ENCODE peak calls at places on chromosomes 11 and 22, in eight cellular contexts. I, N, V, Q, L, U, X and D are unnamed samples.

GRCh38 chr11:71490044-71490730 is 36.9 kb upstream of the KRTAP5-7 start:
- DNase-seq in X (no peak), V (no peak), I (peak; percentile 8), U (no peak), Q (no peak), N (no peak), L (peak; percentile 82), D (no peak)

GRCh38 chr11:117222991-117223740 is 8.7 kb downstream of the PCSK7 start:
- DNase-seq in I (peak; percentile 13), Q (no peak), U (no peak), N (no peak), V (no peak), L (peak; percentile 41), X (no peak), D (no peak)

GRCh38 chr11:64918056-64918455 is 1.0 kb upstream of the ATG2A start:
- DNase-seq in Q (no peak), U (no peak), V (no peak), N (no peak), I (no peak), L (no peak), X (peak; percentile 72), D (no peak)

GRCh38 chr22:45764051-45764450 is 92.4 kb downstream of the ATXN10 start:
- DNase-seq in Q (no peak), N (no peak), I (no peak), X (no peak), V (no peak), U (no peak), L (no peak), D (no peak)

GRCh38 chr22:49266561-49267519 is 560.8 kb downstream of the BRD1 start:
- DNase-seq in Q (no peak), X (no peak), N (no peak), I (no peak), U (no peak), L (peak; percentile 84), V (no peak), D (no peak)

GRCh38 chr11:9060700-9061111 is 30.7 kb downstream of the SCUBE2 start:
- DNase-seq in I (no peak), U (no peak), Q (peak; percentile 4), L (no peak), V (peak; percentile 40), X (peak; percentile 15), N (no peak), D (no peak)

GRCh38 chr11:122981388-122982264 is at the start of gene BSX:
- DNase-seq in L (peak; percentile 87), X (peak; percentile 64), N (peak; percentile 12), I (no peak), Q (no peak), U (peak; percentile 38), V (peak; percentile 50), D (no peak)

GRCh38 chr11:113802621-113803020 is 23.0 kb downstream of the CLDN25 start:
- DNase-seq in L (no peak), N (no peak), U (no peak), V (no peak), Q (no peak), X (no peak), I (no peak), D (no peak)

GRCh38 chr11:117089685-117090084 is 8.5 kb downstream of the SIK3 start:
- DNase-seq in L (no peak), N (no peak), V (no peak), X (no peak), I (no peak), U (no peak), Q (no peak), D (no peak)

GRCh38 chr22:40665312-40665711 is 14.0 kb upstream of the MCHR1 start:
- DNase-seq in N (peak; percentile 60), V (no peak), Q (no peak), I (peak; percentile 73), U (no peak), L (no peak), X (peak; percentile 93), D (peak; percentile 65)

GRCh38 chr11:1422981-1423380 is 33.2 kb downstream of the BRSK2 start:
- DNase-seq in X (no peak), N (no peak), U (no peak), L (no peak), I (no peak), Q (no peak), V (no peak), D (no peak)

GRCh38 chr11:124884340-124884739 is 13.3 kb downstream of the ROBO4 start:
- DNase-seq in V (no peak), X (no peak), U (no peak), Q (no peak), L (peak; percentile 55), I (no peak), N (no peak), D (no peak)

GRCh38 chr11:94776351-94777321 is 8.5 kb downstream of the AMOTL1 start:
- DNase-seq in X (peak; percentile 76), I (peak; percentile 37), N (no peak), L (no peak), V (no peak), U (no peak), Q (no peak), D (no peak)

GRCh38 chr11:119218141-119218878 is 12.2 kb downstream of the CBL start:
- DNase-seq in Q (no peak), X (peak; percentile 95), L (no peak), N (no peak), V (no peak), U (no peak), I (no peak), D (no peak)

GRCh38 chr11:406796-407650 is 7.8 kb downstream of the SIGIRR start:
- DNase-seq in V (peak; percentile 67), X (peak; percentile 90), I (peak; percentile 74), U (peak; percentile 86), Q (peak; percentile 84), L (no peak), N (peak; percentile 67), D (peak; percentile 79)

GRCh38 chr11:63866211-63866610 is 27.3 kb downstream of the MARK2 start:
- DNase-seq in U (peak; percentile 88), V (peak; percentile 55), Q (peak; percentile 55), I (no peak), X (peak; percentile 62), L (no peak), N (no peak), D (peak; percentile 73)

GRCh38 chr11:35419713-35420333 is 465 bp upstream of the SLC1A2 start:
- DNase-seq in I (no peak), Q (no peak), V (no peak), N (peak; percentile 80), L (no peak), U (no peak), X (no peak), D (no peak)

GRCh38 chr22:49081261-49081666 is 746.4 kb downstream of the BRD1 start:
- DNase-seq in Q (no peak), U (no peak), N (no peak), I (no peak), V (no peak), X (no peak), L (no peak), D (no peak)

GRCh38 chr11:67582026-67582425 is 1.6 kb upstream of the GSTP1 start:
- DNase-seq in U (no peak), V (no peak), X (no peak), Q (no peak), N (no peak), I (no peak), L (no peak), D (no peak)

GRCh38 chr22:39959640-39960447 is at the start of gene TMA7B:
- DNase-seq in N (peak; percentile 9), V (no peak), Q (peak; percentile 18), L (no peak), X (peak; percentile 77), I (no peak), U (no peak), D (no peak)

GRCh38 chr11:26330255-26330654 is 1.7 kb upstream of the ANO3 start:
- DNase-seq in L (no peak), I (no peak), V (no peak), X (no peak), N (no peak), Q (no peak), U (no peak), D (no peak)

GRCh38 chr11:79481795-79482194 is 41.0 kb upstream of the TENM4 start:
- DNase-seq in X (no peak), V (no peak), I (no peak), L (no peak), U (no peak), N (no peak), Q (no peak), D (no peak)

GRCh38 chr11:61551630-61552029 is 29.2 kb downstream of the SYT7 start:
- DNase-seq in I (no peak), V (no peak), U (no peak), Q (no peak), N (no peak), L (no peak), X (peak; percentile 40), D (peak; percentile 73)

GRCh38 chr11:82936261-82936660 is 34.7 kb downstream of the DDIAS start:
- DNase-seq in L (no peak), N (no peak), Q (no peak), U (no peak), V (no peak), X (no peak), I (no peak), D (no peak)

GRCh38 chr11:73322111-73322985 is 14.3 kb downstream of the ARHGEF17 start:
- DNase-seq in X (peak; percentile 62), N (no peak), L (no peak), Q (no peak), V (no peak), I (no peak), U (no peak), D (no peak)